ENCODE peak calls at places on chromosomes 1 and 21, in four cellular contexts. Z, R, K and O are unnamed samples.

GRCh38 chr21:34282223-34282622 is 81.6 kb upstream of the KCNE2 start:
- DNase-seq in Z (no peak), R (no peak), K (no peak), O (no peak)

GRCh38 chr1:68174173-68175113 is 57.9 kb downstream of the WLS start:
- DNase-seq in Z (no peak), R (no peak), K (no peak), O (peak)

GRCh38 chr1:231104917-231105316 is 56.9 kb upstream of the TRIM67 start:
- DNase-seq in Z (no peak), R (no peak), K (no peak), O (no peak)

GRCh38 chr1:116540088-116540487 is 30.7 kb downstream of the CD58 start:
- DNase-seq in Z (no peak), R (no peak), K (no peak), O (no peak)

GRCh38 chr21:27704567-27705166 is 737.8 kb upstream of the ADAMTS5 start:
- DNase-seq in Z (no peak), R (no peak), K (no peak), O (no peak)

GRCh38 chr1:216723274-216723780 is at the start of gene ESRRG:
- DNase-seq in Z (no peak), R (no peak), K (peak), O (no peak)

GRCh38 chr1:179807291-179807690 is 64.2 kb downstream of the FAM163A start:
- DNase-seq in Z (no peak), R (no peak), K (no peak), O (no peak)

GRCh38 chr1:100626397-100626796 is 88.5 kb downstream of the GPR88 start:
- DNase-seq in Z (no peak), R (no peak), K (no peak), O (no peak)

GRCh38 chr21:20789696-20790095 is 208.5 kb upstream of the NCAM2 start:
- DNase-seq in Z (no peak), R (no peak), K (no peak), O (no peak)

GRCh38 chr1:220811695-220812094 is 25.0 kb downstream of the MTARC1 start:
- DNase-seq in Z (no peak), R (no peak), K (no peak), O (no peak)

GRCh38 chr1:70666381-70667140 is 255.5 kb downstream of the CTH start:
- DNase-seq in Z (peak), R (no peak), K (peak), O (no peak)

GRCh38 chr1:70667771-70668170 is 256.7 kb downstream of the CTH start:
- DNase-seq in Z (no peak), R (no peak), K (no peak), O (no peak)

GRCh38 chr1:70674981-70675685 is 264.1 kb downstream of the CTH start:
- DNase-seq in Z (peak), R (no peak), K (no peak), O (no peak)

GRCh38 chr1:70675737-70676156 is 264.7 kb downstream of the CTH start:
- DNase-seq in Z (peak), R (no peak), K (no peak), O (no peak)

GRCh38 chr1:70672333-70672935 is 261.4 kb downstream of the CTH start:
- DNase-seq in Z (no peak), R (no peak), K (no peak), O (no peak)
- TF ChIP-seq ZBTB33 in Z (no peak), R (no peak), K (no peak), O (no peak)

GRCh38 chr1:151710187-151710586 is 6.4 kb downstream of the CELF3 start:
- DNase-seq in Z (peak), R (no peak), K (no peak), O (no peak)
- TF ChIP-seq SP1 in Z (no peak), R (no peak), K (no peak), O (no peak)

GRCh38 chr1:82223091-82223490 is 422.4 kb downstream of the ADGRL2 start:
- DNase-seq in Z (no peak), R (no peak), K (no peak), O (no peak)

GRCh38 chr1:82225407-82226197 is 424.9 kb downstream of the ADGRL2 start:
- DNase-seq in Z (no peak), R (peak), K (no peak), O (no peak)

GRCh38 chr1:82226198-82226505 is 425.4 kb downstream of the ADGRL2 start:
- DNase-seq in Z (no peak), R (no peak), K (no peak), O (no peak)

GRCh38 chr1:82227286-82227685 is 426.6 kb downstream of the ADGRL2 start:
- DNase-seq in Z (no peak), R (no peak), K (no peak), O (no peak)

DNA sequence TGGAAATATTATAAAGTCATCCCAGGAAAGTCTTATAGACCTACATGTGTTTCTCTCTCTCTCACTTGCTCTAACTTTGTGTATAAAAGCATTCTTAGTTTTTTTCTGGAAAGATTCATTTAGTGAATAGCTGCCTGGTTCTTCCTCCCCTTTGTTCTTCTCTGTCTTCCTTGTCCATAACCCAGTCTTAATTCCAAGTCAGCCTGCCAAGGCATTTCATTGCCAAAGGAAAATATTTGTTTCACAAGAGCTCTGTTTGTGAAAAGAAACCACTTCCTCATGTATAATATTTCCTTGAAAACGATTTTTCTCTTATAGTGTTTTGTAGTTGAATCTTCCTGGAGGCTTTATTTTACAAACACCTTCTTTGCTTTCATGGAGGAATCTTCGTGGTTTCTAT is 427.0 kb downstream of the ADGRL2 start:
- DNase-seq in Z (no peak), R (no peak), K (no peak), O (no peak)
- TF ChIP-seq SIN3A in Z (no peak), R (no peak), K (no peak), O (no peak)

GRCh38 chr21:45147473-45148315 is 73.3 kb downstream of the ADARB1 start:
- DNase-seq in Z (peak), R (no peak), K (no peak), O (no peak)
- TF ChIP-seq ZBTB33 in Z (no peak), R (no peak), K (no peak), O (no peak)